ENCODE peak calls at places on chromosomes 13 and 19, in six cellular contexts. A is brain microvascular endothelial cell; G is kidney epithelial cell; M is CD8-positive, alpha-beta T cell; B is fibroblast of the aortic adventitia; I is breast epithelium. U is an unnamed sample.

GRCh38 chr19:41264581-41265375 is 606 bp downstream of the HNRNPUL1 start:
- DNase-seq in A (peak; percentile 16), G (no peak), M (peak; percentile 68), B (peak; percentile 24), I (peak; percentile 54), U (peak; percentile 29)

GRCh38 chr13:46643165-46643777 is 90.3 kb downstream of the LRCH1 start:
- DNase-seq in A (no peak), G (no peak), M (no peak), B (no peak), I (no peak), U (no peak)

GRCh38 chr13:42384265-42384664 is 112.3 kb downstream of the AKAP11 start:
- DNase-seq in A (no peak), G (no peak), M (no peak), B (no peak), I (no peak), U (no peak)

GRCh38 chr19:54873990-54874389 is at the start of gene FCAR:
- DNase-seq in A (no peak), G (no peak), M (no peak), B (no peak), I (no peak), U (no peak)

GRCh38 chr13:25977216-25977615 is 74.6 kb downstream of the SHISA2 start:
- DNase-seq in A (no peak), G (peak; percentile 63), M (no peak), B (no peak), I (no peak), U (peak; percentile 12)

GRCh38 chr19:7657047-7657779 is 11.6 kb upstream of the RETN start:
- DNase-seq in A (no peak), G (no peak), M (no peak), B (no peak), I (no peak), U (no peak)

GRCh38 chr19:48190288-48191284 is 20.1 kb downstream of the ZSWIM9 start:
- DNase-seq in A (peak; percentile 27), G (peak; percentile 56), M (peak; percentile 68), B (no peak), I (peak; percentile 37), U (peak; percentile 65)

GRCh38 chr19:32870981-32871451 is 1.4 kb upstream of the SLC7A9 start:
- DNase-seq in A (no peak), G (no peak), M (no peak), B (no peak), I (peak; percentile 11), U (no peak)

GRCh38 chr13:70623260-70623659 is 515.0 kb upstream of the KLHL1 start:
- DNase-seq in A (no peak), G (no peak), M (no peak), B (no peak), I (no peak), U (peak; percentile 36)

GRCh38 chr13:50384724-50385123 is 369.5 kb downstream of the KCNRG start:
- DNase-seq in A (no peak), G (no peak), M (no peak), B (no peak), I (no peak), U (no peak)

DNA sequence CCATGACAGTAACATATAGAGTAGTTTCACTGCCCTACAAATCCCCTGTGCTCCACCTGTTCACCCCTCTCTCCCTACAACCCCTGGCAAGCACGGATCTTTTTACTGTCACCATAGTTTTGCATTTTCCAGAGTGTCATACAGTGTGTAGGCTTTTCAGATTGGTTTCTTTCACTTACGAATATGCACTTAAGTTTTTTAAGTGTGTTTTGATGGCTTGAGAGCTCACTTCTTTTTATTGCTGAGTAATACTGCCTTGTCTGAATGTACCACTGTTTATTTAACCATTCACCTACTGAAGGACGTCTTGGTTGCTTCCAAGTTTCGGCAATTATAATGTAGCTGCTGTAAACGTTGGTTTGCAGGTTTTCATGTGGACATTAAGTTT is 175.1 kb downstream of the ITGBL1 start:
- DNase-seq in A (no peak), G (no peak), M (no peak), B (peak; percentile 47), I (no peak), U (no peak)
- H3K4me3 ChIP-seq in A (no peak overlapping the region), G (no peak overlapping the region), M (peak overlapping the region; percentile 19), B (peak overlapping the region; percentile 53), I (peak overlapping the region; percentile 33), U (no peak overlapping the region)

DNA sequence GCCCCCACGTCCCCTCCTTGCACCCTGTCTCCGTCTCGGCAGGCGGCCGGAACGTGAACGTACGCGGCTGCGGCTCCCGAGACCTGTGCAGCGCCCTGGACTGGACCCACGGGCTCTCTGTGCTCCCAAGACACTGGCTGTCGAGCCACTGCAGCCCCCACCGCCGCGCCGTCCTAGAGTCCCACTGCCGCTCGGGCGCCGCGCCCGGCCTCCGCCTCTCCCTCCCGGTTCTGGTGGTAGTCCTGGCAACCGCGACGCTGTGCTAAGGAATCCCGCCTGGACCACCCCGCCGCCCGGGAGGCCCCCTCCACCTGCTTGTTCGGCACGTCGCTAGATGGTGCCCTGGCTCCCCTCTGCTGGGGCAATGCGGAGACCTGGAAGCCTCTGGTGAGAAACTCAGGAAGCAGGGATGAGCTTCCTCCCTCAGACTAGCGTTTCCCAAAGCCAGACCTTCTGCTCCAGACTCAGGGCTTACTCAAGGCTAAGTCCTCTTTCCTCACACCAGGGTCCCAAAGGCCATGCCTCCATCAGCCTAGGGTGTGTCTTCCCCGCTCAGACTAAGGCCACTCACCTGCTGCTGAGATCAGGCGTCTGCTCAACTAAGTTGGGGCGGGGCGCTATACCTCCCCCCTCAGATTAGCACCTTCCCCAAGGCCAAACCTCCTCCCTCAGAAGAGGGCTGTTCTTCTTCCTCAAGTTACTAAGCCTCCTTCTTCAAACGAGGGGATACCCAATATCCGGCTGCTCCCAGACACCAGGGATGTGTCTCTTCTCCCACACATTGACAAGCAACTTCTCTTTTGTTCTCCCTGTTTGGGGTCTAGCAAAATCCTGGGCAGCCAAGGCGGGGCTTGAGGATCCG is 16.1 kb upstream of the IRGC start:
- DNase-seq in A (peak; percentile 11), G (no peak), M (no peak), B (peak; percentile 33), I (no peak), U (peak; percentile 40)
- TF ChIP-seq CTCF in A (peak; percentile 25), G (peak; percentile 29), M (no peak), B (no peak), I (no peak), U (no peak)

DNA sequence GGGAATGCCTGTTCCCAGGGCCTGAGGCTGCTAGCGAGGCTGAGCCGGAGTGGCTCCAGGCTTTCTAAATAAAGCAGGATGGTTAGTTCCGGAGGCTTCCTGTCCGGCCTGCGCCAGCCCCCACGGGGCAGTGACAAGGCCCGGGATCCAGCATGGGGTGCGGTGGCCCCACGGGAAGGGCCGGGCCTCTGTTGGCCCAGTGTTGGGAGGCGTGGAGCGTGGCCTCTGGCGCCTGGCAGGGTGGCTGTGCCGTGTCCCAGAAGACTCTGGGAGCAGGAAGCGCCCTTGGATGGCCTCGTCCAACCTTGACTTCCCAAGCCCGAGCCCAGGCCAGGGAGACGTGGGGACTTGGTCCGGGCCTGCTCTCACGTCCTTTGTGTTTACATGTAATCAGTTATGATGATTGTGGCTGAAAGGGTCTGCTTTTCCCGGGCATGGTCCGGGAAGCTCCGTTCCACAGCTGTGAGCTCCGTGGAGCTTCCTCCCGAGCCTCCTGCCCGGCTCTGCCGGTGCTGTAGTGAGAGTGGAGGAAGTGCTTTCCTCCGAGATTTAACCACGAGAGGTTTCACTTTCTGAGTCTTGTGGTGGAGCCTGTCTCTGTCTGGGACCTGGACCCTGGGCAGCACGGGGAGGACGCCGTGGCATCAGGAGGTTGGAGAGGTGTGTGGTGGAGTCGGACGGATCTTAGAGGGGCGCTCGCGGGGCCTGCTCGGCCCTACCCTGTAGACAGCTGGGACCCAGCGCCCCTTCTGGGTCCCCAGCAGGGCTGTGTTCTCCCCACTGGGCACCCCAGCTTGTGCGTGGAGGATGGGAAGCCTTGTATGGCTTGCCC is 4.6 kb downstream of the GNA11 start:
- DNase-seq in A (no peak), G (no peak), M (peak; percentile 22), B (peak; percentile 38), I (no peak), U (no peak)
- H3K4me3 ChIP-seq in A (no peak overlapping the region), G (no peak overlapping the region), M (peak overlapping the region; percentile 13), B (peak overlapping the region; percentile 89), I (peak overlapping the region; percentile 65), U (peak overlapping the region; percentile 37)

DNA sequence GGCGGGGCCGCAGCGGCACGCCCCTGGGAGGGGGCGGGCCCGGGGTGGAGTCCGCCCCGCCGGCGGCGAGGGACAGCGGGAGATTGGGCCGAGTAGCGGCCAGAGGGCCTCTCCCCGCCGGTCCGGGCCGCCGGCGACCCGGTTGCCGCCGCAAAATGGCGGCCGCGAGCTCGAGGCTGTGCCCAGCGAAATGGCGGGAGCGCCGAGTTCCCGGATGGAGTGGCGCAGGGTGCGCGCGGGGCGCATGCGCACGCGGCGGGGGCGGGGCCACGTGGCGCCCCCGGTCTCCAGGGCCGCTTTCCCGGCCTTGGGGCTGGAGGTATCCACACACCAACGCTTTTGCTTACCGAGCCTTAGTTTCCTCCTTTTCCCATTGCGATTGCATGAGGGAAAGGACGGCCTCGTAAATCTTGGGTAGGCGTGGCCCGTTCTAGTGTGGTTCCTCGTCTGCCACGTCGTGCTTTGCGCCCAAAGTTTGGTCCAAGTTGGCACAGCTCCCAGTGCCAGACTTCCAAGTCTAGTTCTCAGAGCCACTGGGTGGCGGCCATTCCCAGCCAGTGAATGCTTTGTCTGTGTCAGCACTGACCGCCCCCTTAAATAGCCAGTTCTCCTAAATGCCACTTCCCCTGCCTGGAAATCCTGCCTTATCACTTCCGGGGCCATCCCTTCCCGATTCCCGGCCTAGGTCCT is 491 bp downstream of the CIRBP start:
- DNase-seq in A (peak; percentile 81), G (no peak), M (peak; percentile 87), B (peak; percentile 95), I (peak; percentile 83), U (peak; percentile 91)
- TF ChIP-seq CTCF in A (peak; percentile 15), G (peak; percentile 2), M (no peak), B (peak; percentile 13), I (no peak), U (peak; percentile 5)

GRCh38 chr19:46356670-46357055 is 9.8 kb downstream of the PPP5C start:
- DNase-seq in A (no peak), G (no peak), M (no peak), B (no peak), I (no peak), U (no peak)

GRCh38 chr19:46355234-46355990 is 8.5 kb downstream of the PPP5C start:
- DNase-seq in A (no peak), G (no peak), M (no peak), B (no peak), I (no peak), U (no peak)

GRCh38 chr19:46353730-46354528 is 7.0 kb downstream of the PPP5C start:
- DNase-seq in A (no peak), G (no peak), M (no peak), B (no peak), I (no peak), U (no peak)

GRCh38 chr19:46357846-46358583 is 11.1 kb downstream of the PPP5C start:
- DNase-seq in A (no peak), G (no peak), M (no peak), B (peak; percentile 46), I (no peak), U (peak; percentile 24)

GRCh38 chr19:46355991-46356669 is 9.2 kb downstream of the PPP5C start:
- DNase-seq in A (no peak), G (no peak), M (no peak), B (no peak), I (no peak), U (no peak)
- H3K4me3 ChIP-seq in A (no peak overlapping the region), G (no peak overlapping the region), M (no peak overlapping the region), B (no peak overlapping the region), I (no peak overlapping the region), U (no peak overlapping the region)

U was measured in fibroblast of pulmonary artery.